ENCODE peak calls at places on chromosomes 12 and 14, in five cellular contexts. N, Y, Z, R and U are unnamed samples.

GRCh38 chr12:112017041-112017440 is 3.8 kb downstream of the ERP29 start:
- DNase-seq in N (no peak), Y (no peak), Z (no peak), R (peak; percentile 43), U (no peak)

GRCh38 chr14:103078860-103079587 is 5.0 kb upstream of the LBHD2 start:
- DNase-seq in N (no peak), Y (no peak), Z (no peak), R (no peak), U (no peak)

GRCh38 chr14:34858765-34859164 is 16.4 kb downstream of the BAZ1A start:
- DNase-seq in N (no peak), Y (no peak), Z (no peak), R (peak; percentile 29), U (no peak)

GRCh38 chr14:61531741-61532505 is 163.4 kb upstream of the HIF1A start:
- DNase-seq in N (peak; percentile 19), Y (no peak), Z (no peak), R (no peak), U (no peak)

GRCh38 chr12:3157581-3158328 is 80.6 kb downstream of the TSPAN9 start:
- DNase-seq in N (no peak), Y (no peak), Z (no peak), R (no peak), U (no peak)

GRCh38 chr12:121033625-121034349 is 5.3 kb downstream of the OASL start:
- DNase-seq in N (no peak), Y (no peak), Z (no peak), R (no peak), U (peak; percentile 18)

GRCh38 chr12:17352164-17352563 is 737.8 kb downstream of the RERGL start:
- DNase-seq in N (no peak), Y (no peak), Z (no peak), R (no peak), U (no peak)

GRCh38 chr12:71763682-71764379 is 9.2 kb downstream of the RAB21 start:
- DNase-seq in N (no peak), Y (no peak), Z (no peak), R (no peak), U (no peak)

GRCh38 chr12:93245543-93245942 is 132.2 kb upstream of the NUDT4 start:
- DNase-seq in N (no peak), Y (no peak), Z (no peak), R (no peak), U (no peak)

GRCh38 chr14:78164226-78164853 is 5.8 kb upstream of the NRXN3 start:
- DNase-seq in N (no peak), Y (peak; percentile 54), Z (peak; percentile 82), R (no peak), U (no peak)

GRCh38 chr12:633731-634130 is 29.5 kb downstream of the NINJ2 start:
- DNase-seq in N (no peak), Y (no peak), Z (no peak), R (no peak), U (no peak)

GRCh38 chr12:15563683-15564082 is 225.5 kb downstream of the EPS8 start:
- DNase-seq in N (peak; percentile 68), Y (no peak), Z (no peak), R (no peak), U (no peak)

GRCh38 chr14:37251778-37252177 is 54.0 kb downstream of the MIPOL1 start:
- DNase-seq in N (no peak), Y (no peak), Z (no peak), R (no peak), U (no peak)

GRCh38 chr14:71271166-71271945 is 364.1 kb downstream of the PCNX1 start:
- DNase-seq in N (no peak), Y (no peak), Z (no peak), R (no peak), U (no peak)

GRCh38 chr14:23079716-23080115 is 15.2 kb downstream of the ACIN1 start:
- DNase-seq in N (peak; percentile 52), Y (no peak), Z (no peak), R (no peak), U (no peak)

GRCh38 chr12:27906658-27907473 is 65.7 kb downstream of the PTHLH start:
- DNase-seq in N (peak; percentile 66), Y (no peak), Z (no peak), R (peak; percentile 45), U (peak; percentile 13)

GRCh38 chr14:93059917-93060545 is 55.7 kb downstream of the ITPK1 start:
- DNase-seq in N (no peak), Y (no peak), Z (no peak), R (no peak), U (no peak)

GRCh38 chr12:107844312-107844921 is 69.9 kb downstream of the ASCL4 start:
- DNase-seq in N (no peak), Y (peak; percentile 33), Z (peak; percentile 72), R (no peak), U (no peak)

GRCh38 chr14:100438678-100439592 is 115.8 kb downstream of the SLC25A47 start:
- DNase-seq in N (peak; percentile 89), Y (no peak), Z (no peak), R (peak; percentile 96), U (peak; percentile 72)

GRCh38 chr12:41189395-41190251 is 1.5 kb downstream of the PDZRN4 start:
- DNase-seq in N (no peak), Y (peak; percentile 20), Z (peak; percentile 55), R (no peak), U (peak; percentile 34)

GRCh38 chr12:130160306-130160705 is 2.0 kb upstream of the FZD10 start:
- DNase-seq in N (no peak), Y (no peak), Z (no peak), R (no peak), U (no peak)
- H3K4me3 ChIP-seq in N (no peak overlapping the region), Y (no peak overlapping the region), Z (peak overlapping the region; percentile 11), R (no peak overlapping the region), U (no peak overlapping the region)

GRCh38 chr12:50261654-50262053 is 21.7 kb downstream of the LIMA1 start:
- DNase-seq in N (peak; percentile 28), Y (no peak), Z (no peak), R (no peak), U (no peak)
- H4K91ac ChIP-seq in N (no peak overlapping the region), Y (no peak overlapping the region), Z (no peak overlapping the region), R (no peak overlapping the region), U (no peak overlapping the region)

DNA sequence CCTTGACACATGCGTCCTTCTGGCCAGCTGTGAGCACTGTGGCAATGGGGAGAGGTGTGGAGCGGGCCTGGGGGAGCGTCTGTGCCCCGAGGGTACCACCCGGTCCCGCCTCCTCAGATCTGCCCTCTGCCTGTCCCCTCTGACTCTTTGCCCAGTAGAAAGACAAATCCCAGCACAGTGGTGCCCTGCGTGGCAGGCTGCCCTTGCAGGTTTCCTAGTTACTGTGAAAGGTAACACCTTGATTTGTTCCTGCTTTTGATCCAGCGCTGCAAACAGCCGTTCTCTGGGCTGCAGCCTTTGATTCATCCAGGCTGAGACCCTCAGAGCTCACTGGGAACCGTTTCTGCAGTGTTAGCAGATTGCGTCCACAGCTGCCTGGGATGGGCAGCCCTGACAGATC is 16.4 kb downstream of the FBRSL1 start:
- DNase-seq in N (no peak), Y (no peak), Z (no peak), R (no peak), U (no peak)
- H3K4me3 ChIP-seq in N (no peak overlapping the region), Y (no peak overlapping the region), Z (no peak overlapping the region), R (no peak overlapping the region), U (no peak overlapping the region)

GRCh38 chr12:116821291-116821690 is 60.0 kb downstream of the HRK start:
- DNase-seq in N (no peak), Y (no peak), Z (no peak), R (no peak), U (no peak)
- H4K91ac ChIP-seq in N (no peak overlapping the region), Y (no peak overlapping the region), Z (no peak overlapping the region), R (no peak overlapping the region), U (no peak overlapping the region)

GRCh38 chr12:6554990-6555691 is 701 bp downstream of the IFFO1 start:
- DNase-seq in N (no peak), Y (no peak), Z (no peak), R (no peak), U (peak; percentile 48)

GRCh38 chr12:6554168-6554989 is 1.5 kb downstream of the IFFO1 start:
- DNase-seq in N (peak; percentile 72), Y (peak; percentile 79), Z (peak; percentile 93), R (peak; percentile 57), U (peak; percentile 87)

GRCh38 chr12:6552140-6552551 is 3.7 kb downstream of the IFFO1 start:
- DNase-seq in N (no peak), Y (no peak), Z (no peak), R (no peak), U (peak; percentile 51)

GRCh38 chr12:6551496-6552139 is 4.2 kb downstream of the IFFO1 start:
- DNase-seq in N (peak; percentile 72), Y (no peak), Z (no peak), R (no peak), U (peak; percentile 76)

GRCh38 chr12:6553051-6553868 is 2.6 kb downstream of the IFFO1 start:
- DNase-seq in N (peak; percentile 73), Y (no peak), Z (no peak), R (no peak), U (peak; percentile 97)
- H3K4me3 ChIP-seq in N (no peak overlapping the region), Y (no peak overlapping the region), Z (no peak overlapping the region), R (no peak overlapping the region), U (peak overlapping the region; percentile 98)

GRCh38 chr14:95769976-95770375 is 56.1 kb upstream of the TCL1A start:
- DNase-seq in N (no peak), Y (no peak), Z (no peak), R (no peak), U (no peak)
- H4K91ac ChIP-seq in N (no peak overlapping the region), Y (no peak overlapping the region), Z (no peak overlapping the region), R (no peak overlapping the region), U (no peak overlapping the region)

GRCh38 chr12:95623554-95624170 is 72.4 kb upstream of the USP44 start:
- DNase-seq in N (peak; percentile 89), Y (peak; percentile 80), Z (peak; percentile 81), R (peak; percentile 95), U (peak; percentile 78)
- H3K4me3 ChIP-seq in N (no peak overlapping the region), Y (no peak overlapping the region), Z (no peak overlapping the region), R (no peak overlapping the region), U (no peak overlapping the region)